ENCODE peak calls at places on chromosomes 12 and 14, in five cellular contexts. Z, H, B, X and E are unnamed samples.

GRCh38 chr14:75881986-75882385 is 99.8 kb downstream of the TGFB3 start:
- DNase-seq in Z (no peak), H (no peak), B (no peak), X (no peak), E (no peak)

GRCh38 chr12:116916714-116917114 is 6.0 kb downstream of the FBXW8 start:
- DNase-seq in Z (peak), H (peak), B (peak), X (peak), E (peak)

GRCh38 chr14:33229269-33229924 is 290.7 kb downstream of the NPAS3 start:
- DNase-seq in Z (peak), H (no peak), B (no peak), X (no peak), E (no peak)

GRCh38 chr12:116135209-116135930 is 142.1 kb downstream of the MED13L start:
- DNase-seq in Z (peak), H (no peak), B (no peak), X (no peak), E (no peak)

GRCh38 chr14:68446243-68447040 is 346.4 kb downstream of the ZFP36L1 start:
- DNase-seq in Z (no peak), H (no peak), B (no peak), X (no peak), E (no peak)

GRCh38 chr12:121797937-121798801 is 4.7 kb upstream of the RHOF start:
- DNase-seq in Z (peak), H (peak), B (no peak), X (peak), E (peak)

GRCh38 chr12:54038760-54039414 is 6.0 kb downstream of the HOXC5 start:
- DNase-seq in Z (no peak), H (peak), B (no peak), X (peak), E (no peak)

GRCh38 chr14:92848941-92849340 is 54.8 kb downstream of the GOLGA5 start:
- DNase-seq in Z (no peak), H (no peak), B (no peak), X (no peak), E (no peak)

GRCh38 chr12:13205809-13206559 is 9.5 kb downstream of the EMP1 start:
- DNase-seq in Z (no peak), H (peak), B (peak), X (no peak), E (peak)

GRCh38 chr12:106841471-106842302 is 67.2 kb downstream of the RIC8B start:
- DNase-seq in Z (peak), H (no peak), B (peak), X (no peak), E (peak)

GRCh38 chr12:82527165-82527780 is 159.4 kb upstream of the TMTC2 start:
- DNase-seq in Z (peak), H (no peak), B (peak), X (no peak), E (peak)

GRCh38 chr12:55996201-55996714 is 818 bp upstream of the SUOX start:
- DNase-seq in Z (peak), H (no peak), B (peak), X (peak), E (peak)

GRCh38 chr12:110373025-110373876 is 30.3 kb downstream of the ANAPC7 start:
- DNase-seq in Z (no peak), H (peak), B (no peak), X (no peak), E (no peak)

GRCh38 chr14:33165144-33165925 is 226.7 kb downstream of the NPAS3 start:
- DNase-seq in Z (no peak), H (peak), B (no peak), X (no peak), E (no peak)